ENCODE peak calls at places on chromosomes 16 and 17, in four cellular contexts. One of them, this sample, is unnamed.

GRCh38 chr16:27235938-27236245 is 32.6 kb downstream of the KDM8 start:
- DNase-seq in colonic mucosa: no peak
- DNase-seq in aorta: peak; percentile 48
- DNase-seq in pons: no peak
- DNase-seq in this sample: no peak

GRCh38 chr17:29138991-29139682 is 41.1 kb downstream of the MYO18A start:
- DNase-seq in colonic mucosa: peak; percentile 46
- DNase-seq in aorta: no peak
- DNase-seq in pons: no peak
- DNase-seq in this sample: no peak

GRCh38 chr16:3087243-3087791 is 11.8 kb downstream of the ZSCAN10 start:
- DNase-seq in colonic mucosa: no peak
- DNase-seq in aorta: no peak
- DNase-seq in pons: no peak
- DNase-seq in this sample: peak; percentile 26

GRCh38 chr17:9383828-9384227 is 191.8 kb downstream of the STX8 start:
- DNase-seq in colonic mucosa: no peak
- DNase-seq in aorta: no peak
- DNase-seq in pons: no peak
- DNase-seq in this sample: no peak

GRCh38 chr16:86676216-86676800 is 98.0 kb downstream of the FOXL1 start:
- DNase-seq in colonic mucosa: no peak
- DNase-seq in aorta: no peak
- DNase-seq in pons: no peak
- DNase-seq in this sample: peak; percentile 36

GRCh38 chr16:13902677-13903076 is 17.3 kb upstream of the ERCC4 start:
- DNase-seq in colonic mucosa: no peak
- DNase-seq in aorta: no peak
- DNase-seq in pons: no peak
- DNase-seq in this sample: no peak

GRCh38 chr16:84115919-84116719 is 623 bp downstream of the MBTPS1 start:
- DNase-seq in colonic mucosa: peak; percentile 67
- DNase-seq in aorta: no peak
- DNase-seq in pons: peak; percentile 29
- DNase-seq in this sample: peak; percentile 19

GRCh38 chr16:10881479-10882030 is 4.6 kb downstream of the CIITA start:
- DNase-seq in colonic mucosa: no peak
- DNase-seq in aorta: peak; percentile 8
- DNase-seq in pons: no peak
- DNase-seq in this sample: no peak

GRCh38 chr16:56950881-56951771 is 10.6 kb upstream of the CETP start:
- DNase-seq in colonic mucosa: peak; percentile 37
- DNase-seq in aorta: peak; percentile 83
- DNase-seq in pons: peak; percentile 79
- DNase-seq in this sample: peak; percentile 65

GRCh38 chr16:2471016-2471652 is at the start of gene NTN3:
- DNase-seq in colonic mucosa: no peak
- DNase-seq in aorta: no peak
- DNase-seq in pons: no peak
- DNase-seq in this sample: no peak

GRCh38 chr17:44218344-44219125 is 940 bp downstream of the UBTF start:
- DNase-seq in colonic mucosa: peak; percentile 89
- DNase-seq in aorta: peak; percentile 96
- DNase-seq in pons: peak; percentile 93
- DNase-seq in this sample: peak; percentile 93

GRCh38 chr17:17188586-17188985 is 17.5 kb downstream of the PLD6 start:
- DNase-seq in colonic mucosa: no peak
- DNase-seq in aorta: no peak
- DNase-seq in pons: no peak
- DNase-seq in this sample: no peak

GRCh38 chr17:4899341-4900230 is at the start of gene C17orf107:
- DNase-seq in colonic mucosa: peak; percentile 91
- DNase-seq in aorta: peak; percentile 96
- DNase-seq in pons: no peak
- DNase-seq in this sample: no peak

GRCh38 chr17:45307290-45308015 is 9.4 kb downstream of the MAP3K14 start:
- DNase-seq in colonic mucosa: no peak
- DNase-seq in aorta: no peak
- DNase-seq in pons: peak; percentile 71
- DNase-seq in this sample: peak; percentile 69

GRCh38 chr17:29158096-29158495 is 22.1 kb downstream of the MYO18A start:
- DNase-seq in colonic mucosa: no peak
- DNase-seq in aorta: no peak
- DNase-seq in pons: no peak
- DNase-seq in this sample: no peak

GRCh38 chr16:29719063-29719462 is 26.7 kb downstream of the C16orf54 start:
- DNase-seq in colonic mucosa: no peak
- DNase-seq in aorta: peak; percentile 41
- DNase-seq in pons: no peak
- DNase-seq in this sample: no peak

GRCh38 chr16:86953631-86954465 is 363.3 kb downstream of the C16orf95 start:
- DNase-seq in colonic mucosa: no peak
- DNase-seq in aorta: peak; percentile 80
- DNase-seq in pons: no peak
- DNase-seq in this sample: no peak

GRCh38 chr17:3691539-3692166 is 4.3 kb downstream of the P2RX5 start:
- DNase-seq in colonic mucosa: no peak
- DNase-seq in aorta: no peak
- DNase-seq in pons: no peak
- DNase-seq in this sample: no peak

GRCh38 chr17:48543854-48544355 is 1.0 kb downstream of the HOXB2 start:
- DNase-seq in colonic mucosa: no peak
- DNase-seq in aorta: peak; percentile 83
- DNase-seq in pons: no peak
- DNase-seq in this sample: no peak

GRCh38 chr16:84761448-84762368 is 58.1 kb upstream of the CRISPLD2 start:
- DNase-seq in colonic mucosa: no peak
- DNase-seq in aorta: no peak
- DNase-seq in pons: no peak
- DNase-seq in this sample: no peak